ENCODE peak calls at places on chromosomes 11 and 22, in nine cellular contexts. B is HL-60, J is GM12878, M is K562, C is GM23338, U is HCT116, V is SK-N-SH, D is Panc1, R is HepG2. L is an unnamed sample.
A peak's percentile ranks its signal among the peaks of the same experiment; 100 is the strongest.

GRCh38 chr11:12508151-12508740 is 130.9 kb downstream of the PARVA start:
- DNase-seq in B (no peak), J (no peak), M (no peak), C (no peak), U (no peak), V (peak; percentile 45), D (no peak), R (no peak), L (no peak)

GRCh38 chr22:43848366-43849171 is 13.7 kb downstream of the SULT4A1 start:
- DNase-seq in B (no peak), J (no peak), M (no peak), C (peak; percentile 57), U (peak; percentile 4), V (peak; percentile 56), D (no peak), R (no peak), L (peak; percentile 16)

GRCh38 chr11:1228921-1229451 is 6.1 kb downstream of the MUC5B start:
- DNase-seq in B (no peak), J (no peak), M (no peak), C (peak; percentile 0), U (no peak), V (peak; percentile 40), D (no peak), R (no peak), L (no peak)

GRCh38 chr22:49087716-49088660 is 739.7 kb downstream of the BRD1 start:
- DNase-seq in B (no peak), J (no peak), M (no peak), C (no peak), U (no peak), V (no peak), D (no peak), R (no peak), L (no peak)

GRCh38 chr11:85685131-85685819 is 720 bp downstream of the CCDC89 start:
- DNase-seq in B (no peak), J (no peak), M (no peak), C (no peak), U (no peak), V (peak; percentile 28), D (no peak), R (no peak), L (no peak)

GRCh38 chr11:42462558-42463310 is 849.1 kb upstream of the API5 start:
- DNase-seq in B (no peak), J (no peak), M (no peak), C (no peak), U (no peak), V (no peak), D (no peak), R (no peak), L (no peak)

GRCh38 chr11:11836676-11837231 is 5.0 kb upstream of the USP47 start:
- DNase-seq in B (no peak), J (no peak), M (no peak), C (no peak), U (no peak), V (no peak), D (no peak), R (no peak), L (no peak)

GRCh38 chr11:92384807-92385206 is 160.2 kb downstream of the FAT3 start:
- DNase-seq in B (no peak), J (no peak), M (no peak), C (no peak), U (no peak), V (peak; percentile 30), D (no peak), R (no peak), L (no peak)

GRCh38 chr11:104853276-104853675 is 45.0 kb downstream of the CASP12 start:
- DNase-seq in B (no peak), J (no peak), M (no peak), C (no peak), U (no peak), V (peak; percentile 5), D (no peak), R (no peak), L (no peak)

GRCh38 chr11:46238078-46238966 is 39.1 kb upstream of the CREB3L1 start:
- DNase-seq in B (peak; percentile 39), J (no peak), M (peak; percentile 82), C (peak; percentile 79), U (no peak), V (peak; percentile 87), D (no peak), R (no peak), L (peak; percentile 77)

GRCh38 chr22:29480512-29481264 is 670 bp downstream of the NEFH start:
- DNase-seq in B (peak; percentile 85), J (peak; percentile 11), M (peak; percentile 90), C (peak; percentile 75), U (no peak), V (peak; percentile 96), D (no peak), R (no peak), L (no peak)

GRCh38 chr22:43363580-43364435 is 20.6 kb upstream of the SCUBE1 start:
- DNase-seq in B (no peak), J (no peak), M (no peak), C (no peak), U (no peak), V (no peak), D (no peak), R (no peak), L (no peak)

GRCh38 chr22:43050995-43051394 is 36.0 kb upstream of the PACSIN2 start:
- DNase-seq in B (no peak), J (no peak), M (no peak), C (peak; percentile 85), U (no peak), V (no peak), D (no peak), R (peak; percentile 77), L (no peak)

GRCh38 chr11:126347751-126348628 is 7.5 kb upstream of the ST3GAL4 start:
- DNase-seq in B (no peak), J (no peak), M (no peak), C (no peak), U (no peak), V (no peak), D (no peak), R (peak; percentile 14), L (no peak)

GRCh38 chr22:37213941-37214340 is 1.7 kb upstream of the SSTR3 start:
- DNase-seq in B (no peak), J (no peak), M (no peak), C (no peak), U (no peak), V (no peak), D (no peak), R (no peak), L (no peak)

GRCh38 chr11:3984896-3985295 is 109.7 kb upstream of the RRM1 start:
- DNase-seq in B (no peak), J (no peak), M (peak; percentile 75), C (peak; percentile 63), U (no peak), V (peak; percentile 27), D (no peak), R (no peak), L (no peak)
- TF ChIP-seq REST in B (no peak), J (no peak), M (no peak), C (no peak), U (no peak), V (no peak), D (no peak), R (no peak), L (no peak)

GRCh38 chr22:41951898-41952474 is at the start of gene SMIM45:
- DNase-seq in B (no peak), J (no peak), M (no peak), C (peak; percentile 87), U (no peak), V (peak; percentile 82), D (no peak), R (no peak), L (no peak)
- TF ChIP-seq REST in B (no peak), J (no peak), M (no peak), C (no peak), U (no peak), V (no peak), D (no peak), R (no peak), L (no peak)

GRCh38 chr11:32391479-32391878 is 43.9 kb downstream of the WT1 start:
- DNase-seq in B (no peak), J (no peak), M (no peak), C (no peak), U (no peak), V (no peak), D (no peak), R (no peak), L (no peak)

GRCh38 chr11:32392840-32393239 is 42.5 kb downstream of the WT1 start:
- DNase-seq in B (no peak), J (no peak), M (no peak), C (no peak), U (no peak), V (no peak), D (no peak), R (no peak), L (no peak)

GRCh38 chr11:32388871-32389770 is 46.2 kb downstream of the WT1 start:
- DNase-seq in B (no peak), J (no peak), M (no peak), C (no peak), U (no peak), V (no peak), D (no peak), R (no peak), L (no peak)

GRCh38 chr11:32391965-32392553 is 43.3 kb downstream of the WT1 start:
- DNase-seq in B (no peak), J (no peak), M (no peak), C (no peak), U (no peak), V (no peak), D (no peak), R (no peak), L (no peak)

DNA sequence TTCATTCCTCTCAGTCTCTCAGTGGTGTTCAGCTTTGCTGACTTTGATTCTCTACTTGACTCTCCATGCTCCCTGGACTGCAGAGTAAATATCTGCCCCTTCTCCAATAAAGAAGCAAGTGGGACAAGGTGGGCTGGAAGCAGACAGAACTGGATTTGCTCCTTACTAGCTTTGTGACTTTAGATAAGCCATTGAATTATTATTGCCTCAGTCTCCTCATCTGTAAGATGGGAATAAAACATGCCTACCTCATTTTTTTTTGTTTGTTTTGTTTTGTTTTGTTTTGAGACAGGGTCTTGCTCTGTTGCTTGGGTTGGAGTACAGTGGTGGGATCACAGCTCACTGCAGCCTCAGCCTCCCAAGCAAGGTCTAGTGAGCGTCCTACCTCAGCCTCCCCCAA is 44.6 kb downstream of the WT1 start:
- DNase-seq in B (no peak), J (no peak), M (no peak), C (no peak), U (no peak), V (no peak), D (no peak), R (no peak), L (no peak)
- TF ChIP-seq REST in B (no peak), J (no peak), M (no peak), C (no peak), U (no peak), V (no peak), D (no peak), R (no peak), L (no peak)

GRCh38 chr11:116055064-116055463 is 550.8 kb upstream of the CADM1 start:
- DNase-seq in B (no peak), J (no peak), M (no peak), C (no peak), U (no peak), V (no peak), D (no peak), R (no peak), L (no peak)
- TF ChIP-seq REST in B (no peak), J (no peak), M (no peak), C (no peak), U (no peak), V (no peak), D (no peak), R (no peak), L (no peak)

GRCh38 chr11:102813484-102813883 is 15.5 kb upstream of the MMP1 start:
- DNase-seq in B (no peak), J (no peak), M (no peak), C (no peak), U (no peak), V (no peak), D (no peak), R (no peak), L (no peak)
- TF ChIP-seq REST in B (no peak), J (no peak), M (no peak), C (no peak), U (no peak), V (no peak), D (no peak), R (no peak), L (no peak)

L was measured in A549.